ENCODE peak calls at places on chromosome 6, in five cellular contexts. E, I, K, H and T are unnamed samples.

GRCh38 chr6:101607286-101607685 is 213.8 kb downstream of the GRIK2 start:
- DNase-seq in H (no peak), E (no peak), I (no peak), K (no peak), T (no peak)

GRCh38 chr6:118501816-118502568 is 46.1 kb upstream of the PLN start:
- DNase-seq in I (no peak), H (no peak), E (no peak), K (peak; percentile 12), T (no peak)

GRCh38 chr6:47362857-47363461 is 53.3 kb upstream of the TNFRSF21 start:
- DNase-seq in E (no peak), K (no peak), H (no peak), I (peak; percentile 90), T (no peak)

GRCh38 chr6:7108964-7109836 is 1.4 kb downstream of the RREB1 start:
- DNase-seq in E (peak; percentile 57), H (no peak), K (peak; percentile 52), I (peak; percentile 81), T (peak; percentile 79)

GRCh38 chr6:137853569-137854213 is 13.4 kb upstream of the TNFAIP3 start:
- DNase-seq in E (no peak), K (no peak), H (no peak), I (no peak), T (no peak)

GRCh38 chr6:52416629-52417151 is 3.5 kb upstream of the EFHC1 start:
- DNase-seq in K (peak; percentile 60), E (no peak), H (peak; percentile 61), I (peak; percentile 84), T (no peak)

GRCh38 chr6:88519227-88520019 is 353.3 kb upstream of the CNR1 start:
- DNase-seq in I (no peak), E (no peak), K (no peak), H (no peak), T (no peak)

GRCh38 chr6:117498159-117498558 is 15.7 kb downstream of the DCBLD1 start:
- DNase-seq in I (no peak), E (no peak), H (no peak), K (no peak), T (no peak)

GRCh38 chr6:31575335-31575901 is at the start of gene TNF:
- DNase-seq in I (no peak), H (peak; percentile 91), E (peak; percentile 32), K (no peak), T (peak; percentile 62)

GRCh38 chr6:21679761-21680265 is 86.3 kb downstream of the SOX4 start:
- DNase-seq in H (no peak), I (no peak), E (no peak), K (no peak), T (no peak)

GRCh38 chr6:13048113-13048512 is 280.2 kb downstream of the TBC1D7 start:
- DNase-seq in E (no peak), H (no peak), I (no peak), K (no peak), T (no peak)

GRCh38 chr6:20747996-20748395 is 213.7 kb downstream of the CDKAL1 start:
- DNase-seq in E (no peak), H (no peak), K (no peak), I (no peak), T (no peak)

DNA sequence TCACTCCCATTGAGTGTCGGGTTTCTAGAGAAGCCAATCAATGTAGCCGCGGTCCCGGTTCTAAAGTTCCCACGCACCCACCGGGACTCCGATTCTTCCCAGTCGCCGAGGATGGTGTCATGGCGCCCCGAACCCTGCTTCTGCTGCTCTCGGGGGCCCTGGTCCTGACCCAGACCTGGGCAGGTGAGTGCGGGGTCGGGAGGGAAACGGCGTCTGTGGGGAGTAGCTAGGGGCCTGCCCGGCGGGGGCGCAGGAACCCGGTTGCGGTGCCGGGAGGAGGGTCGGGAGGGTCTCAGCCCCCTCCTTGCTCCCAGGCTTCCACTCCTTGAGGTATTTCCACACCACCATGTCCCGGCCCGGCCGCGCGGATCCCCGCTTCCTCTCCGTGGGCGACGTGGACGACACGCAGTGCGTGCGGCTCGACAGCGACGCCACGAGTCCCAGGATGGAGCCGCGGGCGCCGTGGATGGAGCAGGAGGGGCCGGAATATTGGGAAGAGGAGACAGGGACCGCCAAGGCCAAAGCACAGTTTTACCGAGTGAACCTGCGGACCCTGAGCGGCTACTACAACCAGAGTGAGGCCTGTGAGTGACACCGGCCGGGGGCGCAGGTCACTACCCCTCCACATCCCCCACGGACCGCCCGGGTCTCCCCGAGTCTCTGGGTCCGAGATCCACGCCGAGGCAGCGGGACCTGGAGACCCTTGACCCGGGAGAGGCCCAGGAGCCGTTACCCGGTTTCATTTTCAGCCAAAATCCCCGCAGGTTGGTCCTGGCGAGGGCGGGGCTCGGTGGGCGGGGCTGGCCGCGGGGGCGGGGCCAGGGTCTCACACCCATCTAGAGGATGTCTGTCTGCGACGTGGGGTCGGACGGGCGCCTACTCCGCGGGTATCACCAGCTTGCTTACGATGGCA is 35.2 kb upstream of the HLA-G start:
- DNase-seq in H (no peak), E (peak; percentile 64), I (no peak), K (peak; percentile 70), T (peak; percentile 66)
- TF ChIP-seq POLR2AphosphoS5 in H (no peak), E (no peak), I (no peak), K (no peak), T (no peak)

DNA sequence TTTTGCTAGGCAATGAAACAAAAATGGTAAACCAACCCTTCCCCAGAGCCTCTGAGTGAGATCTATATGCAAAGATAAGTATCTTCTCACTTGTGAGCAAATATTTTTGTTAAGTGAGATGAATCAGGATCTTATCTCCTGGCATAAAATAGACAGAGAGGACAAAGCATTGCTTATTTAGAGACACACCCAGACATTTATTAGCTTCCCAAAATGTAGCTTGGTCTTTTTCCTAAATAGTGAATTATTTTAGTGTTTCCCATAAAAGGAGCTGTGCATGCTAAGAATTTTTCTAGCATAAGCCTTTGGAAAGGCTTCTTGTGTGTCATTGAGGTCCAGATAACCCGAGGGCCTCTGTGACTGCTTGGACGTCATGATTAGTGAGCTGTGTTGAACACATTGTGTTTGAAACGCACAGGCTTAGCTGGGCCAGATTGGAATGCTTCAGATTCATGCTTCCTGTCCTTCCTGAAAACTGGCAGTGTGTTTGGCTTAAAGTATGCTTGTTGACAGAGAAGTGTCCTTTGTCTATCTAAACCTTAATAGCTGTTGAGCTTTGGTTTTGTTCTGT is 16.5 kb downstream of the MTHFD1L start:
- DNase-seq in E (no peak), K (no peak), H (no peak), I (peak; percentile 97), T (no peak)
- TF ChIP-seq EP300 in E (no peak), K (no peak), H (no peak), I (no peak), T (no peak)

GRCh38 chr6:150876598-150876997 is 11.1 kb downstream of the MTHFD1L start:
- DNase-seq in H (no peak), E (peak; percentile 85), K (no peak), I (no peak), T (peak; percentile 24)
- TF ChIP-seq POLR2AphosphoS5 in H (no peak), E (peak; percentile 31), K (no peak), I (no peak), T (no peak)

GRCh38 chr6:3068329-3069223 is at the start of gene RIPK1:
- DNase-seq in E (peak; percentile 96), K (peak; percentile 96), I (peak; percentile 89), H (peak; percentile 40), T (peak; percentile 100)
- TF ChIP-seq EP300 in E (no peak), K (peak; percentile 51), I (no peak), H (no peak), T (no peak)